ENCODE peak calls at places on chromosomes 1 and 21, in seven cellular contexts. K is stomach, X is GM23248, S is esophagus muscularis mucosa, J is colonic mucosa, Z is hepatocyte, L is neuronal stem cell. H is an unnamed sample.

GRCh38 chr1:212291505-212292134 is 6.4 kb downstream of the PPP2R5A start:
- DNase-seq in K (no peak), X (peak; percentile 60), S (no peak), J (no peak), Z (peak; percentile 71), L (peak; percentile 60), H (no peak)

GRCh38 chr1:234683856-234684632 is 74.1 kb upstream of the IRF2BP2 start:
- DNase-seq in K (peak; percentile 68), X (peak; percentile 89), S (peak; percentile 82), J (peak; percentile 60), Z (peak; percentile 75), L (no peak), H (peak; percentile 91)

GRCh38 chr1:236394905-236395779 is 1.1 kb downstream of the EDARADD start:
- DNase-seq in K (peak; percentile 63), X (peak; percentile 45), S (no peak), J (peak; percentile 24), Z (peak; percentile 44), L (peak; percentile 46), H (peak; percentile 57)

GRCh38 chr21:38384246-38384576 is 114.1 kb downstream of the ERG start:
- DNase-seq in K (no peak), X (no peak), S (peak; percentile 24), J (no peak), Z (no peak), L (no peak), H (no peak)

GRCh38 chr1:26790551-26790953 is 2.8 kb downstream of the PIGV start:
- DNase-seq in K (no peak), X (no peak), S (no peak), J (no peak), Z (no peak), L (no peak), H (no peak)

GRCh38 chr1:233372218-233373125 is 44.9 kb downstream of the MAP3K21 start:
- DNase-seq in K (no peak), X (no peak), S (no peak), J (no peak), Z (no peak), L (no peak), H (no peak)

GRCh38 chr1:116288201-116288598 is 84.8 kb upstream of the ATP1A1 start:
- DNase-seq in K (no peak), X (no peak), S (peak; percentile 78), J (peak; percentile 6), Z (no peak), L (no peak), H (no peak)

GRCh38 chr1:153402226-153402625 is 11.4 kb upstream of the S100A8 start:
- DNase-seq in K (no peak), X (no peak), S (peak; percentile 88), J (no peak), Z (no peak), L (no peak), H (no peak)

GRCh38 chr1:25816112-25816718 is 3.5 kb upstream of the MTFR1L start:
- DNase-seq in K (no peak), X (no peak), S (no peak), J (no peak), Z (no peak), L (no peak), H (peak; percentile 7)

GRCh38 chr1:22959545-22960360 is 12.9 kb downstream of the LACTBL1 start:
- DNase-seq in K (no peak), X (no peak), S (no peak), J (no peak), Z (no peak), L (no peak), H (no peak)

GRCh38 chr1:201486158-201486557 is 17.2 kb upstream of the PHLDA3 start:
- DNase-seq in K (no peak), X (peak; percentile 27), S (no peak), J (no peak), Z (peak; percentile 48), L (no peak), H (no peak)

GRCh38 chr1:54800899-54801759 is at the start of gene TTC22:
- DNase-seq in K (peak; percentile 83), X (peak; percentile 60), S (no peak), J (peak; percentile 89), Z (peak; percentile 83), L (no peak), H (peak; percentile 83)

GRCh38 chr1:209884665-209885117 is 53.3 kb upstream of the SYT14 start:
- DNase-seq in K (peak; percentile 39), X (peak; percentile 100), S (no peak), J (peak; percentile 39), Z (peak; percentile 93), L (no peak), H (no peak)

GRCh38 chr1:156502749-156503671 is 2.4 kb upstream of the MEF2D start:
- DNase-seq in K (peak; percentile 80), X (peak; percentile 93), S (peak; percentile 95), J (peak; percentile 80), Z (peak; percentile 82), L (no peak), H (peak; percentile 79)

GRCh38 chr1:221778535-221779142 is 36.8 kb upstream of the DUSP10 start:
- DNase-seq in K (no peak), X (no peak), S (no peak), J (no peak), Z (no peak), L (no peak), H (peak; percentile 19)

GRCh38 chr1:30192969-30193630 is 530.3 kb downstream of the MATN1 start:
- DNase-seq in K (no peak), X (no peak), S (peak; percentile 89), J (no peak), Z (no peak), L (no peak), H (no peak)

GRCh38 chr1:55504306-55504706 is 289.1 kb upstream of the USP24 start:
- DNase-seq in K (no peak), X (no peak), S (no peak), J (peak; percentile 89), Z (peak; percentile 46), L (no peak), H (no peak)

GRCh38 chr1:28580706-28581530 is 11.1 kb upstream of the RAB42 start:
- DNase-seq in K (peak; percentile 42), X (peak; percentile 69), S (no peak), J (peak; percentile 55), Z (peak; percentile 50), L (peak; percentile 53), H (peak; percentile 46)

DNA sequence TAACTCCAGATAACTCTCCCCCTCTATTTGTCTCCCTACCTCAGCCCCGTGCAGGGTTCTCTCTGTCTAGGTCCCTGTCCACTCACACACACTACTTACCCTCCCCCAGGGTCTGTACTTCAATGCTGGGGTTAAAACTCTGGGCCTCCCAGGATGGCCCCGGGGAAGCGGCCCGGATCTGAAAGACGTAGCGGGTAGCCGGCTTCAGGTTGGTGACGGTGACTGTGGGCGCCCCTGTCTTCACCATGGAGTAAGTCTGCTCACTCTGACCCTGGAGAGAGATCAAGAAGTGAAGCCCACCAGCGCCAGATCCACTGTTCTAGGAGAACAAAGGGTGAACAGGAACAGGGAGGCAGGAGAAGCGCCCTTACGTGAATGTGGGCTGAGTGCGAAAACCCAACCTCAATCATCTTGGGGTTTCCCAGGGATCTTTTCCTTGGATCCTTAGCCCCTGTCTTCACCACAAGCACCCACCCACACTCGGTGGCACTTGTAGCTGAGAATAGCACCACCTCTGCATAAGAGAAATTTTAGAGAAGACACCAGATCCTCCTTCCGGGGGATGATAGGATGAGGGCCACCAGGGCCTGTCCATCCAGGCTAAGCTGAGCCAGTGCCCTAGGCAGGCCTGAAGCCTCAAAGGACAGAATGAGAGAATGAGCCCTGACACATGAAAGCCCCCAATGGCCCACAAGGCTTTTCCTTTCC is 33.5 kb downstream of the EPHA10 start:
- DNase-seq in K (no peak), X (no peak), S (no peak), J (no peak), Z (no peak), L (no peak), H (no peak)
- H3K27me3 ChIP-seq in K (peaks cover 12% of the 10 kb centered on the region), X (peaks cover 44% of the 10 kb centered on the region), S (peaks cover 67% of the 10 kb centered on the region), J (no peaks in the 10 kb centered on the region), Z (peaks cover 11% of the 10 kb centered on the region), L (no peaks in the 10 kb centered on the region), H (no peaks in the 10 kb centered on the region)

GRCh38 chr1:68198752-68199151 is 33.6 kb downstream of the WLS start:
- DNase-seq in K (no peak), X (peak; percentile 83), S (no peak), J (no peak), Z (no peak), L (no peak), H (no peak)
- H3K4me1 ChIP-seq in K (peaks cover 75% of the 10 kb centered on the region), X (peaks cover 57% of the 10 kb centered on the region), S (peaks cover 26% of the 10 kb centered on the region), J (no peaks in the 10 kb centered on the region), Z (peaks cover 30% of the 10 kb centered on the region), L (no peaks in the 10 kb centered on the region), H (peaks cover 71% of the 10 kb centered on the region)

GRCh38 chr1:10863916-10864315 is 67.5 kb upstream of the CASZ1 start:
- DNase-seq in K (no peak), X (no peak), S (no peak), J (no peak), Z (no peak), L (no peak), H (no peak)

GRCh38 chr1:10867138-10867721 is 70.8 kb upstream of the CASZ1 start:
- DNase-seq in K (peak; percentile 74), X (peak; percentile 83), S (no peak), J (peak; percentile 64), Z (peak; percentile 86), L (peak; percentile 70), H (peak; percentile 45)

GRCh38 chr1:10864776-10865175 is 68.3 kb upstream of the CASZ1 start:
- DNase-seq in K (no peak), X (no peak), S (no peak), J (no peak), Z (no peak), L (no peak), H (no peak)

GRCh38 chr1:10866314-10867091 is 70.1 kb upstream of the CASZ1 start:
- DNase-seq in K (no peak), X (peak; percentile 69), S (no peak), J (peak; percentile 34), Z (peak; percentile 63), L (no peak), H (no peak)

DNA sequence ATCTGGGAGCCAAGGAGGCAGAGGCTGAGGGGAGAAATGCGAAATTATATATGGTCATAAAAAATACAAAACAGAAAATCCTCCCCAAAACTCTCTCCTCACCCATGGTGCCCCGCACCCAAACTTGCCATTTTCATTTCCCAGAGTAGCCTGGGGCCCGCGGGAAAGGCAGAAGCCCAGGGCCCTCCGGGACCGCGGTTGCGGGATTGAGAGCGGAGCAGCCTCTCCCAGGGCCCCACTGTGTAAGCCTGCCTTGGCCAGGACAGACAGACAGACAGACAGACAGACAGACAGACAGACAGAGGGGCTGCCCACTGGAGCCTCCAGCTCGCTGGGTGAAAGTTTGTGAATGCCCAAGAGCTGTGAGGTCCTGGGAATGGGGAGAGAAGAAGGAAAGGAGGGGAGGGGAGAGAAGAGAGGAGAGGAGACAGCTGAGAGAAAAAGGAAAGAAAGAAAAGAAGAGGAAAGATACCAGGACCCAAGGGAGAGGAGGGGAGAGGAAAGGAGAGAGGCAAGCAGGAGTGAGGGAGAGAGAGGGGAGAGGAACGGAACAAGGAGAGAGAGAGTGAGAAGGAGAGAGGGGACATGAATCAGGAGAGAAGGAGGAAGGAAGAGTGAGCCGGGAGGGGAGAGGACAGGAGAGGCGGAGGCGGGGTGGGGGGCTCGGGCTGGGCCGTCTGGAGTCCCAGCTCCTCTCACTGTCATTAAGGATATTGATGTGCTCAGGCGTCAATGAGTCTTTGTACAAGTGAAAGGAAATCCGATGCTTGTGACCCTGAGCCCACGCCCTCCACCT is 69.3 kb upstream of the CASZ1 start:
- DNase-seq in K (no peak), X (no peak), S (no peak), J (no peak), Z (no peak), L (no peak), H (no peak)
- H3K27me3 ChIP-seq in K (peaks cover 17% of the 10 kb centered on the region), X (peaks cover 36% of the 10 kb centered on the region), S (peaks cover 40% of the 10 kb centered on the region), J (peaks cover 6% of the 10 kb centered on the region), Z (peaks cover 28% of the 10 kb centered on the region), L (no peaks in the 10 kb centered on the region), H (no peaks in the 10 kb centered on the region)

DNA sequence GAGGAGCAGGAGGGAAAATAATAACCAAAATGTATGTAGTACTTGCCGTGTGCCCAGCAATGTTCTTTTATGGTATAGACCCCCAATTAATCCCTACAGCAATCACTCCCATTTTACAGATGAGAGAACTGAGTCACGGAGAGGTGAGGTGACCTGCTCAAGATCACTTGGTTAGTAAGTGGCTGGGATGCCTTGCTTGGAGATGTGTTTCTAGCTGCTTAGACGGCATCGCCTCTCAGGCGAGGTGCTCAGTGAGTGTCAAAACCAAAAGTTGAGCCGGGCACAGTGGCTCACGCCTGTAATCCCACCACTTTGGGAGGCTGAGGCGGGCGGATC is 210.1 kb upstream of the TMEM51 start:
- DNase-seq in K (no peak), X (no peak), S (no peak), J (no peak), Z (no peak), L (no peak), H (no peak)
- H3K4me1 ChIP-seq in K (peaks cover 52% of the 10 kb centered on the region), X (peaks cover 64% of the 10 kb centered on the region), S (peaks cover 49% of the 10 kb centered on the region), J (peaks cover 12% of the 10 kb centered on the region), Z (peaks cover 51% of the 10 kb centered on the region), L (peaks cover 44% of the 10 kb centered on the region), H (peaks cover 29% of the 10 kb centered on the region)

H was measured in body of pancreas.